ENCODE peak calls at places on chromosomes 13 and 19, in seven cellular contexts. M, T, F, B, A, Q and G are unnamed samples.

GRCh38 chr19:8491574-8491973 is 10.9 kb downstream of the PRAM1 start:
- DNase-seq in M (no peak), T (no peak), F (no peak), B (no peak), A (no peak), Q (no peak), G (no peak)

GRCh38 chr13:47233734-47234133 is 336.9 kb upstream of the HTR2A start:
- DNase-seq in M (no peak), T (no peak), F (no peak), B (no peak), A (no peak), Q (no peak), G (no peak)

GRCh38 chr13:93942016-93942415 is 537.5 kb downstream of the DCT start:
- DNase-seq in M (no peak), T (no peak), F (no peak), B (no peak), A (no peak), Q (no peak), G (no peak)

GRCh38 chr13:26222523-26223046 is 471 bp upstream of the RNF6 start:
- DNase-seq in M (no peak), T (no peak), F (no peak), B (no peak), A (no peak), Q (peak; percentile 11), G (no peak)

GRCh38 chr19:10852098-10852800 is 4.0 kb downstream of the C19orf38 start:
- DNase-seq in M (no peak), T (no peak), F (no peak), B (no peak), A (no peak), Q (peak; percentile 61), G (no peak)

GRCh38 chr13:33264620-33264978 is 21.0 kb downstream of the STARD13 start:
- DNase-seq in M (no peak), T (no peak), F (no peak), B (no peak), A (no peak), Q (no peak), G (no peak)

GRCh38 chr19:11198769-11199469 is 1.6 kb upstream of the KANK2 start:
- DNase-seq in M (peak; percentile 67), T (no peak), F (no peak), B (no peak), A (no peak), Q (no peak), G (no peak)

GRCh38 chr13:61410669-61411297 is 4.9 kb downstream of the PCDH20 start:
- DNase-seq in M (no peak), T (no peak), F (no peak), B (no peak), A (no peak), Q (no peak), G (peak; percentile 5)

GRCh38 chr19:10961763-10962536 is 1.1 kb downstream of the SMARCA4 start:
- DNase-seq in M (no peak), T (no peak), F (no peak), B (no peak), A (no peak), Q (no peak), G (no peak)

GRCh38 chr13:101417043-101417406 is 717 bp upstream of the NALCN start:
- DNase-seq in M (no peak), T (no peak), F (no peak), B (no peak), A (no peak), Q (peak; percentile 44), G (no peak)

GRCh38 chr19:29206453-29206852 is 6.5 kb downstream of the UQCRFS1 start:
- DNase-seq in M (no peak), T (no peak), F (no peak), B (no peak), A (no peak), Q (no peak), G (no peak)

GRCh38 chr13:56378566-56378965 is 762.2 kb upstream of the PRR20A start:
- DNase-seq in M (no peak), T (no peak), F (no peak), B (no peak), A (no peak), Q (no peak), G (no peak)

GRCh38 chr19:55579766-55580621 is 654 bp downstream of the ZNF579 start:
- DNase-seq in M (peak; percentile 60), T (peak; percentile 45), F (no peak), B (no peak), A (no peak), Q (peak; percentile 73), G (no peak)

GRCh38 chr19:14127929-14128509 is 8.4 kb downstream of the ASF1B start:
- DNase-seq in M (no peak), T (no peak), F (peak; percentile 50), B (peak; percentile 47), A (no peak), Q (no peak), G (no peak)

GRCh38 chr13:92717857-92718256 is 508.8 kb upstream of the GPC6 start:
- DNase-seq in M (no peak), T (no peak), F (no peak), B (no peak), A (no peak), Q (no peak), G (no peak)

GRCh38 chr19:49064768-49065611 is at the start of gene NTF4:
- DNase-seq in M (peak; percentile 38), T (no peak), F (peak; percentile 19), B (no peak), A (no peak), Q (no peak), G (no peak)

GRCh38 chr13:65881561-65882155 is 1348.5 kb downstream of the PCDH9 start:
- DNase-seq in M (no peak), T (no peak), F (no peak), B (no peak), A (no peak), Q (no peak), G (no peak)

GRCh38 chr13:106919638-106920037 is 351.7 kb upstream of the ARGLU1 start:
- DNase-seq in M (no peak), T (peak; percentile 17), F (peak; percentile 15), B (peak; percentile 74), A (no peak), Q (no peak), G (no peak)

GRCh38 chr13:25249001-25249543 is 38.2 kb downstream of the MTMR6 start:
- DNase-seq in M (no peak), T (no peak), F (peak; percentile 6), B (no peak), A (no peak), Q (no peak), G (peak; percentile 8)

GRCh38 chr13:102847272-102848234 is 1.7 kb downstream of the ERCC5 start:
- DNase-seq in M (no peak), T (no peak), F (no peak), B (no peak), A (no peak), Q (no peak), G (peak; percentile 73)

GRCh38 chr13:28819748-28820098 is 416 bp upstream of the MTUS2 start:
- DNase-seq in M (peak; percentile 49), T (no peak), F (peak; percentile 60), B (peak; percentile 69), A (peak; percentile 66), Q (no peak), G (peak; percentile 66)

GRCh38 chr19:48874309-48875135 is 2.3 kb downstream of the PPP1R15A start:
- DNase-seq in M (peak; percentile 44), T (peak; percentile 49), F (peak; percentile 37), B (peak; percentile 52), A (no peak), Q (no peak), G (peak; percentile 88)

GRCh38 chr13:96925869-96926628 is 68.2 kb downstream of the OXGR1 start:
- DNase-seq in M (no peak), T (no peak), F (peak; percentile 38), B (no peak), A (no peak), Q (no peak), G (no peak)

GRCh38 chr19:6232567-6232966 is 47.2 kb downstream of the MLLT1 start:
- DNase-seq in M (no peak), T (peak; percentile 48), F (no peak), B (no peak), A (no peak), Q (peak; percentile 70), G (no peak)

GRCh38 chr13:47330031-47330430 is 433.2 kb upstream of the HTR2A start:
- DNase-seq in M (no peak), T (no peak), F (no peak), B (no peak), A (no peak), Q (no peak), G (no peak)

GRCh38 chr13:22103628-22104027 is 432.8 kb downstream of the FGF9 start:
- DNase-seq in M (no peak), T (no peak), F (no peak), B (no peak), A (no peak), Q (no peak), G (no peak)

GRCh38 chr19:33522371-33522662 is 726 bp upstream of the PEPD start:
- DNase-seq in M (no peak), T (no peak), F (no peak), B (no peak), A (no peak), Q (no peak), G (no peak)
- TF ChIP-seq POLR2A in M (no peak), T (no peak), F (no peak), B (no peak), A (no peak), Q (no peak), G (no peak)

DNA sequence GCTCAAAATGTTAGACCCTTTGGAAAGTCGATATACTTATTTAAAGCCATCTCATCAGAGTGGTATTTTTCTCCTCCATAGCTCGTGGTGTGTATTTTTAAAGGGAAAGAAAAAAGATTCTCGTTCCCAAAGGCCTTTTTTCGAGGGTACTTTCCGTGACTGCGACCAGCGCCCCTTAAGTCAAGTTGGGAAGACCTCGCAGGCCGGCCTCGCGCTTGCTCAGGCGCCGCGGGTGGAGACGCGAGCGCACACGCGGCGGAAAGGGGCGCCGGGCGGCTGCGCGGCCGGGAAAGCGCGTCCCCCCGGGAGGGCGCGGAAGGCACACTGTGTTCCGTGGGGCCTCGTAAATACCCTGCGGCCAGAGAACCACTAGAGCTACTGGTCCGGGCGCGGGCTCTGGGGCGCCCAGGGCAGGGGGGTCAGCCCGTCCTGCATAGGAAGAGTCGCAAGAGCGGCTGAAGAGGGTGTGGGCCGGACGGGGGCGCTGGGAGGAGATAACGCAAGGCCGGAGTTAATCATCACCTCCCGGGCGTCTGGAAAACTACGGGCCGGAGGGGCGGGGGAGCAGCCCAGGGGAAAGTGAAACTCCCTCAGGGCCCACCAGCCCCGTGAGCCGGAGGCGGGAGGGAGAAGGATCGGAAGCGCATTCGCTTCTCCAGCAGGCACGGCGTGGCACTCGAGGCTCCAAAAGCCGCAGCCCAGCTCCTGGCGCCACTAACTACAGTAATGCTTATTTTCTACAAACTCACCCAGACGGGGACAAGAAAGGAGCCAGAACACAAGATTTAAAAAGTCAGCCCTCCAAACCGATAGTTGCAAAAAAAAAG is 1.2 kb upstream of the WBP4 start:
- DNase-seq in M (peak; percentile 85), T (peak; percentile 91), F (peak; percentile 94), B (peak; percentile 90), A (peak; percentile 87), Q (peak; percentile 32), G (peak; percentile 95)
- TF ChIP-seq POLR2A in M (peak; percentile 72), T (peak; percentile 71), F (peak; percentile 82), B (peak; percentile 69), A (no peak), Q (peak; percentile 44), G (peak; percentile 50)

GRCh38 chr19:2270157-2270571 is 11.8 kb downstream of the PEAK3 start:
- DNase-seq in M (peak; percentile 40), T (peak; percentile 62), F (peak; percentile 69), B (peak; percentile 60), A (no peak), Q (no peak), G (peak; percentile 87)
- TF ChIP-seq POLR2A in M (no peak), T (no peak), F (no peak), B (no peak), A (no peak), Q (no peak), G (no peak)

GRCh38 chr13:75398072-75398471 is 83.9 kb downstream of the TBC1D4 start:
- DNase-seq in M (no peak), T (no peak), F (no peak), B (no peak), A (no peak), Q (no peak), G (no peak)
- TF ChIP-seq POLR2A in M (no peak), T (no peak), F (no peak), B (no peak), A (no peak), Q (no peak), G (no peak)